ENCODE peak calls at places on chromosome 2, in eight cellular contexts. E is HepG2, V is SK-N-SH, A is H1, T is GM12878, O is HCT116, G is K562, K is endothelial cell of umbilical vein. W is an unnamed sample.

GRCh38 chr2:158204741-158205165 is 103.1 kb downstream of the UPP2 start:
- DNase-seq in E (no peak), V (no peak), A (no peak), T (no peak), O (no peak), G (no peak), K (no peak), W (no peak)

GRCh38 chr2:31205613-31206012 is 11.7 kb downstream of the CAPN14 start:
- DNase-seq in E (no peak), V (no peak), A (no peak), T (no peak), O (no peak), G (no peak), K (no peak), W (no peak)

GRCh38 chr2:41378420-41378819 is 669.4 kb upstream of the PKDCC start:
- DNase-seq in E (no peak), V (no peak), A (no peak), T (no peak), O (no peak), G (no peak), K (no peak), W (no peak)

GRCh38 chr2:222338374-222338773 is 39.6 kb upstream of the PAX3 start:
- DNase-seq in E (no peak), V (no peak), A (no peak), T (no peak), O (no peak), G (no peak), K (no peak), W (no peak)

GRCh38 chr2:170368370-170368769 is 190.4 kb downstream of the MYO3B start:
- DNase-seq in E (no peak), V (no peak), A (no peak), T (no peak), O (no peak), G (no peak), K (no peak), W (peak; percentile 2)

GRCh38 chr2:226760412-226761194 is 39.0 kb downstream of the IRS1 start:
- DNase-seq in E (peak; percentile 90), V (no peak), A (no peak), T (no peak), O (peak; percentile 81), G (no peak), K (no peak), W (no peak)

GRCh38 chr2:60538136-60538535 is 15.3 kb downstream of the BCL11A start:
- DNase-seq in E (no peak), V (no peak), A (no peak), T (no peak), O (no peak), G (no peak), K (no peak), W (no peak)

GRCh38 chr2:71679481-71679880 is 226.1 kb downstream of the DYSF start:
- DNase-seq in E (no peak), V (no peak), A (no peak), T (no peak), O (no peak), G (no peak), K (no peak), W (no peak)

GRCh38 chr2:110876167-110876999 is 144.0 kb downstream of the ACOXL start:
- DNase-seq in E (no peak), V (no peak), A (no peak), T (no peak), O (no peak), G (peak; percentile 14), K (no peak), W (no peak)

GRCh38 chr2:233075966-233076339 is 15.8 kb downstream of the INPP5D start:
- DNase-seq in E (no peak), V (no peak), A (no peak), T (peak; percentile 82), O (no peak), G (no peak), K (peak; percentile 17), W (no peak)

DNA sequence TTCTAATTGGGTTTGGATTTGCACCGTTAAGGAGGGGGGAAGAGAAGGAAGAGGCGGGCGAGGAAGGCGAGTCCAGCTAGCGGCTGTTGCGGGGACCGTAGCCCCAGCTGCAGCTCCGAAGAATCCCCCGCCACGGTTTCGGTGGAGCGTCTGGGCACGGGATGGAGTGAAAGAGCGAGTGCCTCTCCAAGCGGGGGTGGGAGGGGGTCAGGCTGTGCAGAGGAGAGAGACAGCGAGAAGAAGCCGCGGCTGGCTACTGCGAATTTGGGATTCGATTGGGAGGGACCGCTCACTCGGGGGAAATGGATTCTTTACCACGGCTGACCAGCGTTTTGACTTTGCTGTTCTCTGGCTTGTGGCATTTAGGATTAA is 248 bp downstream of the CNTNAP5 start:
- DNase-seq in E (no peak), V (no peak), A (no peak), T (no peak), O (no peak), G (no peak), K (no peak), W (no peak)
- H3K4me3 ChIP-seq in E (no peak overlapping the region), V (no peak overlapping the region), A (peak overlapping the region; percentile 66), T (no peak overlapping the region), O (no peak overlapping the region), G (no peak overlapping the region), K (no peak overlapping the region), W (peak overlapping the region; percentile 61)

GRCh38 chr2:168740788-168741187 is 61.6 kb upstream of the NOSTRIN start:
- DNase-seq in E (no peak), V (no peak), A (no peak), T (no peak), O (no peak), G (peak; percentile 23), K (no peak), W (no peak)

GRCh38 chr2:168738057-168738456 is 64.4 kb upstream of the NOSTRIN start:
- DNase-seq in E (no peak), V (no peak), A (no peak), T (no peak), O (no peak), G (no peak), K (peak; percentile 24), W (no peak)

GRCh38 chr2:168740360-168740759 is 62.1 kb upstream of the NOSTRIN start:
- DNase-seq in E (no peak), V (no peak), A (no peak), T (no peak), O (no peak), G (no peak), K (no peak), W (no peak)

GRCh38 chr2:168734199-168734746 is 68.2 kb upstream of the NOSTRIN start:
- DNase-seq in E (no peak), V (no peak), A (no peak), T (no peak), O (no peak), G (no peak), K (no peak), W (no peak)

GRCh38 chr2:168736636-168737424 is 65.6 kb upstream of the NOSTRIN start:
- DNase-seq in E (no peak), V (no peak), A (no peak), T (no peak), O (no peak), G (no peak), K (no peak), W (no peak)
- TF ChIP-seq POLR2AphosphoS5 in E (no peak), V (no peak), A (no peak), T (no peak), O (no peak), G (no peak), K (no peak), W (no peak)

GRCh38 chr2:98134138-98134537 is 47.2 kb downstream of the VWA3B start:
- DNase-seq in E (no peak), V (no peak), A (no peak), T (peak; percentile 15), O (no peak), G (peak; percentile 8), K (peak; percentile 52), W (no peak)

GRCh38 chr2:98127229-98127989 is 40.4 kb downstream of the VWA3B start:
- DNase-seq in E (no peak), V (no peak), A (no peak), T (no peak), O (no peak), G (no peak), K (no peak), W (no peak)

GRCh38 chr2:98126061-98126460 is 39.1 kb downstream of the VWA3B start:
- DNase-seq in E (no peak), V (no peak), A (no peak), T (no peak), O (no peak), G (no peak), K (no peak), W (no peak)

GRCh38 chr2:98123286-98123685 is 36.3 kb downstream of the VWA3B start:
- DNase-seq in E (no peak), V (no peak), A (no peak), T (no peak), O (no peak), G (no peak), K (no peak), W (no peak)

DNA sequence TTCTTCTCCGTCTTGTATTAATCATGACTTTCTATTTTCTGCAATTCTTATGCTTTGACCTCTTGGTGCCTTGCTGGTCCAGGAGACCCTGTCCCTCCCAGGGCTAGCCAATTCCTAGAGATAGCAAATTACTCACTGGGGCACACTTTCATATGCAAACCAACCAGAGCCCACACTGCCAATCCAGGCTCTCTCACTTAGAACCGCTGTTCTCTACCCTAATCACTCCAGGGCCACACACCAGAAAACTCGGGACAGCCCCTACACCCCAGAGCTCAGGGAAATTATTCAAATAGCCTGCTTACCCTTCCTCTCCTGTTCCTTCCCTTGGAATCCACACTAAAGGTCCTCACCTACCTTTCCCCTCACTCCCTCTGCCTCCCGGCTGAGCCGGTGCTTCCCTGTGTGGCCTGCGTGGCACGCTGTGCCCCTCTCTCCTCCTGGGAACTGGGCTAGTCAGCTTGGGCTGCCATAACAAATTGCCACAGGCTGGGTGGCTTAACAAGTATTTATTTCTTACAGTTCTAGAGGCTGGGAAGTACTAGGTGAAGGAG is 41.7 kb downstream of the VWA3B start:
- DNase-seq in E (no peak), V (no peak), A (no peak), T (no peak), O (no peak), G (no peak), K (no peak), W (no peak)
- H3K9ac ChIP-seq in E (no peak overlapping the region), V (no peak overlapping the region), A (no peak overlapping the region), T (no peak overlapping the region), O (no peak overlapping the region), G (no peak overlapping the region), K (no peak overlapping the region), W (no peak overlapping the region)

GRCh38 chr2:161999331-161999730 is 74.7 kb downstream of the DPP4 start:
- DNase-seq in E (no peak), V (no peak), A (no peak), T (no peak), O (no peak), G (no peak), K (peak; percentile 26), W (no peak)

GRCh38 chr2:161992526-161992925 is 81.5 kb downstream of the DPP4 start:
- DNase-seq in E (no peak), V (no peak), A (no peak), T (peak; percentile 11), O (no peak), G (no peak), K (no peak), W (no peak)

GRCh38 chr2:161994766-161995165 is 79.2 kb downstream of the DPP4 start:
- DNase-seq in E (no peak), V (no peak), A (no peak), T (no peak), O (no peak), G (no peak), K (no peak), W (no peak)

GRCh38 chr2:161991991-161992390 is 82.0 kb downstream of the DPP4 start:
- DNase-seq in E (no peak), V (no peak), A (no peak), T (no peak), O (no peak), G (no peak), K (no peak), W (no peak)

GRCh38 chr2:161995553-161996016 is 78.4 kb downstream of the DPP4 start:
- DNase-seq in E (peak; percentile 92), V (no peak), A (no peak), T (no peak), O (no peak), G (no peak), K (no peak), W (no peak)
- H3K4me3 ChIP-seq in E (no peak overlapping the region), V (no peak overlapping the region), A (no peak overlapping the region), T (no peak overlapping the region), O (no peak overlapping the region), G (no peak overlapping the region), K (no peak overlapping the region), W (no peak overlapping the region)

W was measured in SK-N-MC.